ENCODE peak calls at places on chromosomes 3 and 15, in four cellular contexts. P is AG04450, S is right cardiac atrium, V is endodermal cell. N is an unnamed sample.
A peak's percentile ranks its signal among the peaks of the same experiment; 100 is the strongest.

GRCh38 chr3:113614402-113614801 is 82.0 kb downstream of the USF3 start:
- DNase-seq in P (no peak), S (no peak), V (no peak), N (no peak)

GRCh38 chr15:92690370-92690769 is 34.8 kb upstream of the FAM174B start:
- DNase-seq in P (no peak), S (no peak), V (no peak), N (no peak)

GRCh38 chr15:47685141-47685870 is 32.0 kb upstream of the SEMA6D start:
- DNase-seq in P (no peak), S (no peak), V (no peak), N (no peak)

GRCh38 chr15:76259392-76259791 is 51.9 kb downstream of the ETFA start:
- DNase-seq in P (no peak), S (no peak), V (no peak), N (no peak)

GRCh38 chr15:80695911-80696651 is 971 bp downstream of the ABHD17C start:
- DNase-seq in P (no peak), S (peak; percentile 14), V (peak; percentile 64), N (peak; percentile 36)

GRCh38 chr15:39860200-39860599 is 59.9 kb downstream of the GPR176 start:
- DNase-seq in P (no peak), S (no peak), V (no peak), N (no peak)

GRCh38 chr3:45462522-45463262 is 74.3 kb downstream of the LARS2 start:
- DNase-seq in P (no peak), S (no peak), V (no peak), N (no peak)

GRCh38 chr15:49343546-49343945 is 79.5 kb upstream of the FGF7 start:
- DNase-seq in P (no peak), S (no peak), V (no peak), N (no peak)

GRCh38 chr3:14565791-14566588 is 25.8 kb upstream of the GRIP2 start:
- DNase-seq in P (no peak), S (no peak), V (no peak), N (no peak)

GRCh38 chr15:43433160-43433559 is 59.8 kb downstream of the TP53BP1 start:
- DNase-seq in P (no peak), S (no peak), V (no peak), N (no peak)

GRCh38 chr3:150414273-150414672 is 6.2 kb downstream of the TSC22D2 start:
- DNase-seq in P (no peak), S (no peak), V (no peak), N (no peak)

GRCh38 chr15:89164712-89165211 is 56.6 kb downstream of the RLBP1 start:
- DNase-seq in P (no peak), S (no peak), V (no peak), N (no peak)

GRCh38 chr3:184231671-184232070 is 2.3 kb downstream of the VWA5B2 start:
- DNase-seq in P (no peak), S (no peak), V (no peak), N (no peak)

GRCh38 chr3:176663376-176663775 is 533.9 kb downstream of the TBL1XR1 start:
- DNase-seq in P (no peak), S (no peak), V (no peak), N (no peak)

GRCh38 chr3:126300761-126301481 is 56.3 kb downstream of the KLF15 start:
- DNase-seq in P (no peak), S (peak; percentile 38), V (peak; percentile 59), N (no peak)

GRCh38 chr3:172312711-172313110 is 135.5 kb downstream of the GHSR start:
- DNase-seq in P (no peak), S (no peak), V (no peak), N (no peak)

GRCh38 chr3:41301548-41301947 is 102.2 kb downstream of the CTNNB1 start:
- DNase-seq in P (no peak), S (no peak), V (no peak), N (no peak)

GRCh38 chr3:13233487-13234154 is 160.4 kb upstream of the IQSEC1 start:
- DNase-seq in P (no peak), S (no peak), V (no peak), N (no peak)

GRCh38 chr3:114223146-114223545 is 14.2 kb downstream of the ZNF80 start:
- DNase-seq in P (no peak), S (no peak), V (no peak), N (no peak)

GRCh38 chr3:73766599-73767378 is 142.0 kb upstream of the PDZRN3 start:
- DNase-seq in P (peak; percentile 69), S (peak; percentile 25), V (no peak), N (no peak)

GRCh38 chr3:31653464-31653863 is 120.7 kb downstream of the STT3B start:
- DNase-seq in P (no peak), S (no peak), V (no peak), N (no peak)

GRCh38 chr3:31645233-31645632 is 112.5 kb downstream of the STT3B start:
- DNase-seq in P (no peak), S (no peak), V (no peak), N (no peak)

GRCh38 chr3:31652296-31652695 is 119.6 kb downstream of the STT3B start:
- DNase-seq in P (no peak), S (no peak), V (no peak), N (no peak)

DNA sequence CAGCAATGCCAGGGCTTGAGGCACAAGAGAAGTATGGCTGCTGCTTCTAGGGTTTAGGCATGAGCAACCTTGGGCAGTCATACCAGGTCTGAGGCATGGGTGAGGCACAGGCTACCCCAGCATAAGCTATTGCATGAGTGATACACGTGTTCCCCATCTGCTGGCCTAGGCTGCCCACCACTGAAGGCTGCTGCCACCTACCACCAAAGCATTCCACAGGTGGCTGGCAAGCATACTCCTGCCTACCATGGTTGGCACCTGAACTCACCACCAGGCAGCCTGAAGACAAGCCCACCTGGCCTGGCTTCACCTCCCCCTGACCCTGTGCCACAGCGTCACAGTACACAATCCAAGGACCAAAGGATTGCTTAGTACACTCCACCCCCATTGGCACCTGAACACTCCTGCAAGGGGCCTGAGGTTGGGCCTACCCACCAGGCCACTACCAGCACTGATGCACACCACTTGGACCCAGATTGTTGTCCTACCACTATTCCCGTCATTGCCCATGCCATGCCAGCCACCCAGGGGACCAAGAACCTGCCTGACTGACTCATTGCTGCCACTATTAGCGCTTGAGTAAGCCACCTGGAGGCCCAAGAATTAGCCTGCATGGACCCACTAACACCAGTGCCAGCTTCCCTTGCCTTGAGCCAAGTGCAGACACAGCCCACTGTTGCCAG is 115.7 kb downstream of the STT3B start:
- DNase-seq in P (no peak), S (no peak), V (no peak), N (no peak)
- H3K9me3 ChIP-seq in P (peaks cover 24% of the 10 kb centered on the region), S (no peaks in the 10 kb centered on the region), V (peaks cover 91% of the 10 kb centered on the region), N (no peaks in the 10 kb centered on the region)

GRCh38 chr15:20346082-20346805 is 195.4 kb downstream of the GOLGA6L6 start:
- DNase-seq in P (no peak), S (no peak), V (no peak), N (no peak)
- H3K9me3 ChIP-seq in P (peaks cover 100% of the 10 kb centered on the region), S (peaks cover 2% of the 10 kb centered on the region), V (peaks cover 83% of the 10 kb centered on the region), N (peaks cover 3% of the 10 kb centered on the region)

DNA sequence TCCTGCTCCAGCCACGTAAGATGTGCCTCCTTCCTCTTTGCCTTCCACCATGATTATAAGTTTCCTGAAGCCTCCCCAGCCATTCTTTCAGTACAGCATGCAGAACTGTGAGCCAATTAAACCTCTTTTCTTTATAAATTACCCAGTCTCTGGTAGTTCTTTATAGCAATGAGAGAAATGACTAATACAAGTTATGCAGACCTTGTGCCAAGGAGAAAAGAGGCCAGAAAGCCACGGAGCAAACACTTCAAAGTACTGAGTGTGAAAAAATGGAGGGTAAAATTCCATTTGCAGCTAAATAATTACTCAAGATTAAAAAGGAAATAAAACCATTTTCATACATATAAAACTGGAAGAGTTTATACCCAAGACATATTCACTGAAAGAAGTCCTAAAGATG is 213.6 kb upstream of the LINGO1 start:
- DNase-seq in P (no peak), S (no peak), V (no peak), N (no peak)
- H3K9me3 ChIP-seq in P (peaks cover 4% of the 10 kb centered on the region), S (peaks cover 2% of the 10 kb centered on the region), V (no peaks in the 10 kb centered on the region), N (no peaks in the 10 kb centered on the region)

GRCh38 chr3:129917423-129918007 is 24.0 kb upstream of the TMCC1 start:
- DNase-seq in P (no peak), S (no peak), V (no peak), N (no peak)
- H3K9me3 ChIP-seq in P (peaks cover 39% of the 10 kb centered on the region), S (peaks cover 4% of the 10 kb centered on the region), V (peaks cover 38% of the 10 kb centered on the region), N (peaks cover 7% of the 10 kb centered on the region)

DNA sequence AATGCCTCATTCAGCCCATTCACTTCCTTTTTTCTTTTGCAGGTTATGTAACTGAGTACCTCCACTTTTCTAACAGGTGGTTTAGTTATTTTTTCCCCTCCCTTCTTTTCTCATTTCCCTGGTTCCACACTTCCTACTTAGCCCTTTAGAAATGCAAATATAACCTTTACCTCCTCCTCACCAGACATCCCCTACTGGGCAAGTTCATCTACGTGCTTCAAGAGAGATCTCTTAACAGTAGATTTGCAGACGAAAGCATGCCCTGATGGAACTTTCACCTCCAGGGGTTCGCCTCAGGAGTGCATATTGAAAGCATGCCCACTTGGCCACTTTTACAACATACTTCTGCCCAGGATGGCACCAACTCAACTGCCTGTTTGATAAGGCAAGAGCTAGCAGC is 314.1 kb upstream of the LRRC3B start:
- DNase-seq in P (no peak), S (no peak), V (no peak), N (no peak)
- H3K9me3 ChIP-seq in P (peaks cover 16% of the 10 kb centered on the region), S (no peaks in the 10 kb centered on the region), V (no peaks in the 10 kb centered on the region), N (no peaks in the 10 kb centered on the region)

GRCh38 chr15:90708516-90708915 is 8.6 kb upstream of the BLM start:
- DNase-seq in P (no peak), S (no peak), V (peak; percentile 52), N (no peak)
- H3K9me3 ChIP-seq in P (no peaks in the 10 kb centered on the region), S (no peaks in the 10 kb centered on the region), V (no peaks in the 10 kb centered on the region), N (no peaks in the 10 kb centered on the region)

GRCh38 chr3:187473778-187474406 is 105.7 kb downstream of the RTP4 start:
- DNase-seq in P (no peak), S (no peak), V (no peak), N (no peak)
- H3K9me3 ChIP-seq in P (peaks cover 4% of the 10 kb centered on the region), S (peaks cover 2% of the 10 kb centered on the region), V (peaks cover 60% of the 10 kb centered on the region), N (no peaks in the 10 kb centered on the region)

GRCh38 chr15:27764339-27764738 is 334.8 kb downstream of the OCA2 start:
- DNase-seq in P (no peak), S (no peak), V (peak; percentile 65), N (no peak)

GRCh38 chr15:27762471-27762870 is 336.6 kb downstream of the OCA2 start:
- DNase-seq in P (no peak), S (no peak), V (no peak), N (no peak)

GRCh38 chr15:27767918-27768640 is 331.0 kb downstream of the OCA2 start:
- DNase-seq in P (no peak), S (no peak), V (no peak), N (no peak)

GRCh38 chr15:27768731-27769510 is 330.2 kb downstream of the OCA2 start:
- DNase-seq in P (no peak), S (no peak), V (no peak), N (no peak)

DNA sequence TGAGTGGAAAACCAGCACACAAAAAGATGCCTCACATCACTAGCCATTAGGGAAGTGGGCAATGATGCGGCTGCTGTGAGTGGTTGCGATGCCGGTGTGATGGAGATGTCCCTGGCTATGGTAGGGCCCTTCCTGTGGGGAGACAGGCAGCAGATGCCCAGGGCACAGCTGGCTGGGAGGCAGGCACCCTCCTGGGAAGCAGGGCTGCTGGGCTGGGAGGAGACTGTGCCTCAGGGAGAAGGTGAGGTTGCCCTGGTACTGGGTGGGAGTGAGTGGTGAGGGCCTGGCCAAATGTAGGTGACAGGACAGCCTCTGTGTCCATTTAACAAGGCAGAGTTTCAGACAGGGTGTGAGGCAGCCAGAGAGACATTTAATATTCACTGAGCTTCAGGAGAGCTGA is 335.6 kb downstream of the OCA2 start:
- DNase-seq in P (no peak), S (no peak), V (no peak), N (no peak)
- H3K9me3 ChIP-seq in P (peaks cover 26% of the 10 kb centered on the region), S (no peaks in the 10 kb centered on the region), V (peaks cover 9% of the 10 kb centered on the region), N (no peaks in the 10 kb centered on the region)